ENCODE peak calls at places on chromosomes 1 and 21, in eight cellular contexts. E, M, X, Y, R, F, I and A are unnamed samples.

GRCh38 chr1:180898441-180899219 is 14.1 kb upstream of the KIAA1614 start:
- DNase-seq in E (no peak), M (no peak), X (no peak), Y (no peak), R (no peak), F (peak), I (no peak), A (no peak)

GRCh38 chr1:33126411-33127000 is 45.6 kb downstream of the AZIN2 start:
- DNase-seq in E (no peak), M (no peak), X (no peak), Y (no peak), R (no peak), F (peak), I (no peak), A (no peak)

GRCh38 chr1:244205171-244205570 is 154.1 kb downstream of the ZBTB18 start:
- DNase-seq in E (no peak), M (no peak), X (no peak), Y (no peak), R (no peak), F (no peak), I (no peak), A (no peak)

GRCh38 chr1:19921310-19921709 is 2.1 kb downstream of the PLA2G2E start:
- DNase-seq in E (no peak), M (no peak), X (no peak), Y (no peak), R (no peak), F (peak), I (no peak), A (no peak)

GRCh38 chr1:110212165-110213142 is 2.3 kb downstream of the KCNC4 start:
- DNase-seq in E (no peak), M (no peak), X (no peak), Y (no peak), R (peak), F (peak), I (no peak), A (no peak)

GRCh38 chr1:2985121-2985561 is 36.1 kb upstream of the ACTRT2 start:
- DNase-seq in E (no peak), M (no peak), X (no peak), Y (no peak), R (no peak), F (no peak), I (no peak), A (no peak)

GRCh38 chr1:172790245-172790644 is 131.3 kb downstream of the FASLG start:
- DNase-seq in E (no peak), M (no peak), X (no peak), Y (no peak), R (no peak), F (no peak), I (no peak), A (no peak)

GRCh38 chr1:173095632-173096031 is 44.9 kb upstream of the TNFSF18 start:
- DNase-seq in E (no peak), M (no peak), X (no peak), Y (peak), R (no peak), F (no peak), I (no peak), A (no peak)

GRCh38 chr1:34590211-34590623 is 164.6 kb upstream of the GJB5 start:
- DNase-seq in E (no peak), M (peak), X (no peak), Y (no peak), R (no peak), F (peak), I (no peak), A (no peak)

GRCh38 chr1:94614980-94615379 is 73.4 kb upstream of the F3 start:
- DNase-seq in E (no peak), M (peak), X (no peak), Y (no peak), R (no peak), F (no peak), I (no peak), A (no peak)

GRCh38 chr1:43373034-43373940 is 5.5 kb upstream of the ELOVL1 start:
- DNase-seq in E (no peak), M (peak), X (no peak), Y (peak), R (no peak), F (no peak), I (no peak), A (no peak)

GRCh38 chr1:182671779-182672486 is 12.5 kb downstream of the RGS8 start:
- DNase-seq in E (no peak), M (no peak), X (peak), Y (no peak), R (no peak), F (no peak), I (no peak), A (no peak)

GRCh38 chr1:27513958-27514357 is 24.0 kb upstream of the WASF2 start:
- DNase-seq in E (no peak), M (no peak), X (no peak), Y (no peak), R (no peak), F (peak), I (no peak), A (no peak)

GRCh38 chr21:41611966-41612606 is 104.1 kb upstream of the TMPRSS2 start:
- DNase-seq in E (peak), M (peak), X (peak), Y (no peak), R (no peak), F (peak), I (no peak), A (no peak)

GRCh38 chr21:24272527-24272938 is 1334.7 kb downstream of the MRPL39 start:
- DNase-seq in E (no peak), M (no peak), X (no peak), Y (no peak), R (no peak), F (no peak), I (no peak), A (no peak)

GRCh38 chr1:41362749-41363631 is 1.8 kb downstream of the FOXO6 start:
- DNase-seq in E (no peak), M (no peak), X (no peak), Y (no peak), R (peak), F (peak), I (no peak), A (no peak)

GRCh38 chr21:44259082-44259705 is 2.5 kb downstream of the DNMT3L start:
- DNase-seq in E (no peak), M (no peak), X (no peak), Y (no peak), R (no peak), F (peak), I (no peak), A (no peak)